ENCODE peak calls at places on chromosomes 1 and 21, in four cellular contexts. A is non-pigmented ciliary epithelial cell, Y is IMR-90, Z is chondrocyte. B is an unnamed sample.
A peak's percentile ranks its signal among the peaks of the same experiment; 100 is the strongest.

GRCh38 chr1:105087496-105087895 is 1337.8 kb downstream of the AMY1C start:
- DNase-seq in Y (no peak), A (no peak), Z (no peak), B (peak; percentile 90)

GRCh38 chr21:38351176-38351959 is 94.6 kb downstream of the KCNJ15 start:
- DNase-seq in Y (peak; percentile 16), A (no peak), Z (no peak), B (no peak)

GRCh38 chr1:3029481-3029961 is 8.3 kb downstream of the ACTRT2 start:
- DNase-seq in Z (peak; percentile 75), A (no peak), Y (no peak), B (no peak)

GRCh38 chr1:40258445-40258769 is 371 bp downstream of the ZMPSTE24 start:
- DNase-seq in Y (peak; percentile 23), Z (no peak), A (no peak), B (no peak)

GRCh38 chr1:27574001-27574781 is 29.8 kb downstream of the AHDC1 start:
- DNase-seq in Y (no peak), A (no peak), Z (no peak), B (no peak)

GRCh38 chr1:205240118-205240517 is 12.4 kb downstream of the TMCC2 start:
- DNase-seq in A (no peak), Y (no peak), Z (no peak), B (no peak)

GRCh38 chr1:63794354-63794753 is 20.5 kb downstream of the ROR1 start:
- DNase-seq in Z (no peak), A (no peak), Y (no peak), B (no peak)

GRCh38 chr1:164602480-164603093 is 43.6 kb downstream of the PBX1 start:
- DNase-seq in Z (no peak), A (no peak), Y (peak; percentile 52), B (no peak)

GRCh38 chr1:174960362-174960761 is 39.4 kb upstream of the CACYBP start:
- DNase-seq in Y (no peak), A (no peak), Z (no peak), B (no peak)

GRCh38 chr1:4127595-4128140 is 227.6 kb upstream of the C1orf174 start:
- DNase-seq in Z (no peak), Y (no peak), A (no peak), B (no peak)

GRCh38 chr1:47827032-47827585 is 170.1 kb downstream of the TRABD2B start:
- DNase-seq in Y (no peak), Z (no peak), A (no peak), B (no peak)

GRCh38 chr21:39441502-39442475 is 3.8 kb downstream of the LCA5L start:
- DNase-seq in Z (no peak), Y (peak; percentile 68), A (no peak), B (no peak)

GRCh38 chr1:31732343-31732742 is 28.5 kb upstream of the COL16A1 start:
- DNase-seq in Y (no peak), A (no peak), Z (peak; percentile 81), B (no peak)

GRCh38 chr1:231927431-231927830 is 300.8 kb downstream of the DISC1 start:
- DNase-seq in Y (no peak), A (no peak), Z (no peak), B (no peak)